ENCODE peak calls at places on chromosomes 7 and 10, in six cellular contexts. One of them, this sample, is unnamed.

GRCh38 chr7:7641129-7641663 is 644 bp downstream of the UMAD1 start:
- DNase-seq in psoas muscle: no peak
- DNase-seq in SK-N-SH: peak
- DNase-seq in body of pancreas: no peak
- DNase-seq in heart left ventricle: no peak
- DNase-seq in A549: no peak
- DNase-seq in this sample: no peak

GRCh38 chr7:157117796-157118195 is 20.9 kb upstream of the UBE3C start:
- DNase-seq in psoas muscle: no peak
- DNase-seq in SK-N-SH: no peak
- DNase-seq in body of pancreas: no peak
- DNase-seq in heart left ventricle: no peak
- DNase-seq in A549: no peak
- DNase-seq in this sample: no peak

GRCh38 chr10:129971381-129972144 is 7.5 kb upstream of the EBF3 start:
- DNase-seq in psoas muscle: peak
- DNase-seq in SK-N-SH: peak
- DNase-seq in body of pancreas: peak
- DNase-seq in heart left ventricle: no peak
- DNase-seq in A549: peak
- DNase-seq in this sample: no peak

GRCh38 chr10:44199991-44200655 is 184.8 kb downstream of the CXCL12 start:
- DNase-seq in psoas muscle: no peak
- DNase-seq in SK-N-SH: no peak
- DNase-seq in body of pancreas: no peak
- DNase-seq in heart left ventricle: no peak
- DNase-seq in A549: no peak
- DNase-seq in this sample: no peak

GRCh38 chr7:101975046-101975445 is 157.6 kb downstream of the CUX1 start:
- DNase-seq in psoas muscle: no peak
- DNase-seq in SK-N-SH: no peak
- DNase-seq in body of pancreas: no peak
- DNase-seq in heart left ventricle: no peak
- DNase-seq in A549: no peak
- DNase-seq in this sample: no peak

GRCh38 chr10:86439544-86439943 is 72.9 kb upstream of the GRID1 start:
- DNase-seq in psoas muscle: peak
- DNase-seq in SK-N-SH: no peak
- DNase-seq in body of pancreas: peak
- DNase-seq in heart left ventricle: peak
- DNase-seq in A549: peak
- DNase-seq in this sample: peak

GRCh38 chr7:121595949-121596692 is 200.0 kb upstream of the FAM3C start:
- DNase-seq in psoas muscle: no peak
- DNase-seq in SK-N-SH: no peak
- DNase-seq in body of pancreas: no peak
- DNase-seq in heart left ventricle: no peak
- DNase-seq in A549: no peak
- DNase-seq in this sample: no peak

GRCh38 chr7:98922392-98923107 is 44.2 kb downstream of the TRRAP start:
- DNase-seq in psoas muscle: no peak
- DNase-seq in SK-N-SH: no peak
- DNase-seq in body of pancreas: no peak
- DNase-seq in heart left ventricle: no peak
- DNase-seq in A549: peak
- DNase-seq in this sample: peak

GRCh38 chr7:131843862-131844261 is 287.4 kb upstream of the PODXL start:
- DNase-seq in psoas muscle: no peak
- DNase-seq in SK-N-SH: peak
- DNase-seq in body of pancreas: no peak
- DNase-seq in heart left ventricle: no peak
- DNase-seq in A549: peak
- DNase-seq in this sample: peak

GRCh38 chr10:12960431-12960898 is 41.0 kb downstream of the CCDC3 start:
- DNase-seq in psoas muscle: no peak
- DNase-seq in SK-N-SH: no peak
- DNase-seq in body of pancreas: peak
- DNase-seq in heart left ventricle: no peak
- DNase-seq in A549: no peak
- DNase-seq in this sample: no peak

GRCh38 chr7:148894596-148894995 is 10.5 kb upstream of the EZH2 start:
- DNase-seq in psoas muscle: no peak
- DNase-seq in SK-N-SH: no peak
- DNase-seq in body of pancreas: no peak
- DNase-seq in heart left ventricle: no peak
- DNase-seq in A549: no peak
- DNase-seq in this sample: no peak

GRCh38 chr10:130136214-130137076 is at the start of gene GLRX3:
- DNase-seq in psoas muscle: peak
- DNase-seq in SK-N-SH: peak
- DNase-seq in body of pancreas: peak
- DNase-seq in heart left ventricle: peak
- DNase-seq in A549: peak
- DNase-seq in this sample: peak

GRCh38 chr7:142873281-142873784 is 12.2 kb downstream of the TRPV6 start:
- DNase-seq in psoas muscle: no peak
- DNase-seq in SK-N-SH: peak
- DNase-seq in body of pancreas: peak
- DNase-seq in heart left ventricle: no peak
- DNase-seq in A549: peak
- DNase-seq in this sample: no peak

GRCh38 chr10:131621784-131622624 is 278.8 kb upstream of the PPP2R2D start:
- DNase-seq in psoas muscle: no peak
- DNase-seq in SK-N-SH: no peak
- DNase-seq in body of pancreas: no peak
- DNase-seq in heart left ventricle: no peak
- DNase-seq in A549: peak
- DNase-seq in this sample: no peak

GRCh38 chr7:23114854-23115253 is 9.3 kb downstream of the KLHL7 start:
- DNase-seq in psoas muscle: no peak
- DNase-seq in SK-N-SH: no peak
- DNase-seq in body of pancreas: no peak
- DNase-seq in heart left ventricle: no peak
- DNase-seq in A549: no peak
- DNase-seq in this sample: no peak

GRCh38 chr7:93364806-93365205 is 132.6 kb downstream of the VPS50 start:
- DNase-seq in psoas muscle: no peak
- DNase-seq in SK-N-SH: no peak
- DNase-seq in body of pancreas: no peak
- DNase-seq in heart left ventricle: no peak
- DNase-seq in A549: no peak
- DNase-seq in this sample: no peak

GRCh38 chr10:104029528-104029875 is 56.2 kb downstream of the COL17A1 start:
- DNase-seq in psoas muscle: peak
- DNase-seq in SK-N-SH: no peak
- DNase-seq in body of pancreas: no peak
- DNase-seq in heart left ventricle: peak
- DNase-seq in A549: no peak
- DNase-seq in this sample: no peak

GRCh38 chr7:90404777-90405176 is 1.5 kb downstream of the CLDN12 start:
- DNase-seq in psoas muscle: no peak
- DNase-seq in SK-N-SH: no peak
- DNase-seq in body of pancreas: no peak
- DNase-seq in heart left ventricle: no peak
- DNase-seq in A549: no peak
- DNase-seq in this sample: no peak

GRCh38 chr7:153902857-153903256 is 149.3 kb upstream of the DPP6 start:
- DNase-seq in psoas muscle: no peak
- DNase-seq in SK-N-SH: no peak
- DNase-seq in body of pancreas: no peak
- DNase-seq in heart left ventricle: no peak
- DNase-seq in A549: no peak
- DNase-seq in this sample: no peak

GRCh38 chr7:116075351-116076145 is 45.0 kb upstream of the TFEC start:
- DNase-seq in psoas muscle: no peak
- DNase-seq in SK-N-SH: no peak
- DNase-seq in body of pancreas: no peak
- DNase-seq in heart left ventricle: no peak
- DNase-seq in A549: peak
- DNase-seq in this sample: peak

GRCh38 chr10:127797339-127797738 is 60.4 kb downstream of the FOXI2 start:
- DNase-seq in psoas muscle: no peak
- DNase-seq in SK-N-SH: peak
- DNase-seq in body of pancreas: no peak
- DNase-seq in heart left ventricle: no peak
- DNase-seq in A549: no peak
- DNase-seq in this sample: peak

GRCh38 chr10:4698075-4698474 is 127.9 kb upstream of the AKR1E2 start:
- DNase-seq in psoas muscle: no peak
- DNase-seq in SK-N-SH: no peak
- DNase-seq in body of pancreas: no peak
- DNase-seq in heart left ventricle: peak
- DNase-seq in A549: no peak
- DNase-seq in this sample: no peak

GRCh38 chr10:7756360-7756992 is 31.3 kb downstream of the KIN start:
- DNase-seq in psoas muscle: no peak
- DNase-seq in SK-N-SH: no peak
- DNase-seq in body of pancreas: peak
- DNase-seq in heart left ventricle: no peak
- DNase-seq in A549: peak
- DNase-seq in this sample: peak

GRCh38 chr10:123516291-123516690 is 149.9 kb upstream of the GPR26 start:
- DNase-seq in psoas muscle: no peak
- DNase-seq in SK-N-SH: no peak
- DNase-seq in body of pancreas: no peak
- DNase-seq in heart left ventricle: no peak
- DNase-seq in A549: no peak
- DNase-seq in this sample: no peak

DNA sequence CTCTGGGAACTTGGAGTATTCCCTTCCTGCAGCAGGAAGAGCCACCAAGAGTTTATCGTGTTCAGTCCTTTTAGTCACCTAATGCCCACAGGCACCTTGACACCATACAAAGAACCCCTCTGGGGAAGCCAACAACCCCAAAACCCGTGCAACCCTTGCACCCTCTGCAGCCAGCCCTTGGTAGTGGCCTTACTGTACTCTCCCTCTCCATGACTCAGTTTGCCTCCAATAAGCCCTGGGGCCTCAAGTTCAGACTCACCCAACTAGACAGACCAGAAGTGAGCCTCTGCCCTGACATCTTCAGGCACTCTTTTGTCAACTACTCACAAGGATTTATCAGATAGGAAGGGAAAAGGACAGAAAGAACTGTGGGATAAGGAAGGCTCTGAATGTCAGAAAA is 30.9 kb downstream of the KCNMA1 start:
- DNase-seq in psoas muscle: no peak
- DNase-seq in SK-N-SH: no peak
- DNase-seq in body of pancreas: no peak
- DNase-seq in heart left ventricle: no peak
- DNase-seq in A549: no peak
- DNase-seq in this sample: no peak
- TF ChIP-seq CTCF in psoas muscle: no peak
- TF ChIP-seq CTCF in SK-N-SH: peak
- TF ChIP-seq CTCF in body of pancreas: no peak
- TF ChIP-seq CTCF in heart left ventricle: no peak
- TF ChIP-seq CTCF in A549: no peak
- TF ChIP-seq CTCF in this sample: no peak

DNA sequence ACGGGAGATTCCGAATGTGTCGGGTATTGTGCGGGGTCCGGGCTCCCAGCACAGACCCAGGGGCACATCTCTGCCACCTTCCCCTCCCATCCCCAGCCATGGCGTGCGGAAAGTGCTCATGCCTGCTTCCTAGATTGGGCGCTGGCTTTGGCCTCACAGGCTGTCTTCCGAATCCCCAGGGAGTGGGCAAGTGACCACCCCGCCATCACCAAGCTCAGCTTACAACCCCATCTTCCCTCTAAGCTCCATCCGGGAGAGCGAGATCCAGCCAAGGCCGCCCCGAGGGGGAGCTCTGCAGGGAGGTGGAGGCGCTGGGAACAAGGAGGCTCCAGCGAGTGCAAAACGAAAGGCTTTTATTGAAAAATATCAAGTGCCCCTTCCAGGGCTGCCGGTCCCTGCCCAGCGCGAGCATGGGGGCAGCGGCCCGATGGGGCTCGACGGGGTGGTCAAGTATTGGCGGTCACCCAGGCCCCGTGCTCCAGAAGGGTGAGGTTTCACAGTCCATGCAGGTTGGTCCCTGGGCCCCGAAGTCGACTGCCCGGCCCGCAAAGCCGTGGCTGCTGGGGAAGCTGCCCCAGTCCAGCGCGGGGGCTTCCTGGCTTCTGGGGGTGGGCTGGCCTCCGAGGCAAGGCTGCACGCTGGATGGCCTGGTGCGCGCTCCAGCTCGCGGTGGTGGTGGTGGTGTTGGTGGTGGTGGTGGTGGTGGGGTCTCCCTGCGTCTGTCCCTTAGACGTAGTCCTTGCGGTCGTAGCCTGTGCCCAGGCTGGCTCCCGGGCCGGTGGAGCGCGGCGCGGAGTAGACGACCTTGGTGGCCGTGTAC is 1.2 kb downstream of the CLDN3 start:
- DNase-seq in psoas muscle: no peak
- DNase-seq in SK-N-SH: no peak
- DNase-seq in body of pancreas: no peak
- DNase-seq in heart left ventricle: no peak
- DNase-seq in A549: no peak
- DNase-seq in this sample: no peak
- H3K4me3 ChIP-seq in psoas muscle: no peak
- H3K4me3 ChIP-seq in SK-N-SH: no peak
- H3K4me3 ChIP-seq in body of pancreas: peak
- H3K4me3 ChIP-seq in heart left ventricle: no peak
- H3K4me3 ChIP-seq in A549: no peak
- H3K4me3 ChIP-seq in this sample: no peak

DNA sequence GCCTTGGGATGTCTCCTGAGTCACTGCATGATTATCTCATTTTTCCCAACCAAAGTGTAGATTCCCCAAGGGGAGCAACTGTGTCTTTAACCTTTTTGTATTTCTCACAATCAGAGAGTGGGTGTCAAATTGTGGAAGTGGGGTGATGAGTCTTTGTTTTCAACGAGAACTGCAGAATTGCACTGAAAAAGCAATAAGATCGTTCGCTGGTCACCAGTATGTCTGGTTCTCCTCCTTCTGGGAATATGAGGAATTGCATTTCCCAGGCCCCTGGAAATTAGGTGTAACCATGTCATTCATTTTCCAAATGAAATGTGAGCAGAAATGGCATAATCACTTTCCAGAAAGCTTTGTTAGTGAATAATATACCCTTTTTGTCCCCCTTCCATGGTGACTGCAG is 326.9 kb downstream of the GPAM start:
- DNase-seq in psoas muscle: no peak
- DNase-seq in SK-N-SH: peak
- DNase-seq in body of pancreas: no peak
- DNase-seq in heart left ventricle: no peak
- DNase-seq in A549: no peak
- DNase-seq in this sample: no peak
- TF ChIP-seq CTCF in psoas muscle: peak
- TF ChIP-seq CTCF in SK-N-SH: no peak
- TF ChIP-seq CTCF in body of pancreas: no peak
- TF ChIP-seq CTCF in heart left ventricle: no peak
- TF ChIP-seq CTCF in A549: no peak
- TF ChIP-seq CTCF in this sample: peak

DNA sequence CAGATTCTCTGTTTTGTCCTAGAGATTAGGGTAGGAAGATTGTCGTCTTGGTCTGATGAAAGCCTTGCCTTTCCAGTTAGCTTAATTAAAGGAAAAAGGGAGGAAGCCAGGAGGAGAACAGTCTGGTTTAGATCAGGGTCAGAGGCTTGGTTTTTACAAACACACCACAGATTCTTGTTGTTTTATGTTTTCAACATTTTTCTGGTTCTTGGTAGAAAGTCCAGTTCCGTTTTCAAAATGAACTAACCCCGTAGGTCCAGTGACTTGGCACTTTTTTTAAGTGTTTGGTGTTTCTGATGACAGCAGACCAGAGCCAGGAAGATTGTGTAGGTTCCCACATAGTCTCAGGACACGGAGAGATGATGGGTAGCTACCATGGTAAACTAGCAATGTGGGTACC is 167.1 kb upstream of the INHBA start:
- DNase-seq in psoas muscle: no peak
- DNase-seq in SK-N-SH: no peak
- DNase-seq in body of pancreas: no peak
- DNase-seq in heart left ventricle: no peak
- DNase-seq in A549: no peak
- DNase-seq in this sample: no peak
- H3K4me3 ChIP-seq in psoas muscle: no peak
- H3K4me3 ChIP-seq in SK-N-SH: no peak
- H3K4me3 ChIP-seq in body of pancreas: no peak
- H3K4me3 ChIP-seq in heart left ventricle: no peak
- H3K4me3 ChIP-seq in A549: no peak
- H3K4me3 ChIP-seq in this sample: no peak